ENCODE peak calls at places on chromosome 20, in nine cellular contexts. W, B, H, U, R, M, I, Z and V are unnamed samples.

GRCh38 chr20:60283281-60283680 is 325.1 kb downstream of the CDH26 start:
- DNase-seq in W (no peak), B (no peak), H (no peak), U (peak), R (no peak), M (no peak), I (no peak), Z (no peak), V (no peak)

GRCh38 chr20:21781446-21782075 is 76.1 kb downstream of the PAX1 start:
- DNase-seq in W (no peak), B (no peak), H (no peak), U (no peak), R (no peak), M (no peak), I (no peak), Z (no peak), V (no peak)

GRCh38 chr20:62158088-62158400 is 14.5 kb downstream of the SS18L1 start:
- DNase-seq in W (no peak), B (no peak), H (no peak), U (no peak), R (no peak), M (no peak), I (no peak), Z (no peak), V (no peak)

GRCh38 chr20:663315-664090 is 10.5 kb upstream of the SRXN1 start:
- DNase-seq in W (no peak), B (no peak), H (no peak), U (peak), R (peak), M (no peak), I (no peak), Z (no peak), V (no peak)

GRCh38 chr20:63830821-63831593 is at the start of gene ZBTB46:
- DNase-seq in W (peak), B (peak), H (no peak), U (peak), R (peak), M (peak), I (peak), Z (peak), V (peak)

GRCh38 chr20:59299961-59300340 is 460 bp upstream of the EDN3 start:
- DNase-seq in W (no peak), B (no peak), H (no peak), U (no peak), R (no peak), M (peak), I (no peak), Z (no peak), V (peak)

GRCh38 chr20:59004763-59005522 is 2.1 kb downstream of the CTSZ start:
- DNase-seq in W (no peak), B (no peak), H (peak), U (peak), R (peak), M (no peak), I (no peak), Z (peak), V (no peak)

GRCh38 chr20:17520583-17520982 is 10.6 kb downstream of the BFSP1 start:
- DNase-seq in W (no peak), B (no peak), H (no peak), U (no peak), R (no peak), M (no peak), I (no peak), Z (no peak), V (no peak)

GRCh38 chr20:39795401-39796272 is 833.5 kb downstream of the DHX35 start:
- DNase-seq in W (no peak), B (no peak), H (no peak), U (no peak), R (no peak), M (no peak), I (peak), Z (no peak), V (no peak)

GRCh38 chr20:53642196-53643030 is 48.8 kb upstream of the ZNF217 start:
- DNase-seq in W (no peak), B (no peak), H (peak), U (peak), R (no peak), M (peak), I (no peak), Z (peak), V (peak)

GRCh38 chr20:11159728-11160127 is 485.9 kb upstream of the JAG1 start:
- DNase-seq in W (no peak), B (peak), H (no peak), U (no peak), R (no peak), M (no peak), I (no peak), Z (no peak), V (no peak)

GRCh38 chr20:59143326-59143725 is 20.3 kb upstream of the ZNF831 start:
- DNase-seq in W (no peak), B (no peak), H (no peak), U (no peak), R (no peak), M (no peak), I (no peak), Z (no peak), V (no peak)

GRCh38 chr20:2741463-2741862 is 48.9 kb downstream of the EBF4 start:
- DNase-seq in W (no peak), B (no peak), H (no peak), U (no peak), R (no peak), M (no peak), I (no peak), Z (no peak), V (no peak)

GRCh38 chr20:4795394-4795793 is 73.7 kb downstream of the PRND start:
- DNase-seq in W (peak), B (no peak), H (no peak), U (peak), R (no peak), M (peak), I (no peak), Z (no peak), V (no peak)

GRCh38 chr20:57397004-57397692 is 6.0 kb downstream of the RBM38 start:
- DNase-seq in W (no peak), B (peak), H (no peak), U (no peak), R (peak), M (no peak), I (no peak), Z (no peak), V (no peak)

DNA sequence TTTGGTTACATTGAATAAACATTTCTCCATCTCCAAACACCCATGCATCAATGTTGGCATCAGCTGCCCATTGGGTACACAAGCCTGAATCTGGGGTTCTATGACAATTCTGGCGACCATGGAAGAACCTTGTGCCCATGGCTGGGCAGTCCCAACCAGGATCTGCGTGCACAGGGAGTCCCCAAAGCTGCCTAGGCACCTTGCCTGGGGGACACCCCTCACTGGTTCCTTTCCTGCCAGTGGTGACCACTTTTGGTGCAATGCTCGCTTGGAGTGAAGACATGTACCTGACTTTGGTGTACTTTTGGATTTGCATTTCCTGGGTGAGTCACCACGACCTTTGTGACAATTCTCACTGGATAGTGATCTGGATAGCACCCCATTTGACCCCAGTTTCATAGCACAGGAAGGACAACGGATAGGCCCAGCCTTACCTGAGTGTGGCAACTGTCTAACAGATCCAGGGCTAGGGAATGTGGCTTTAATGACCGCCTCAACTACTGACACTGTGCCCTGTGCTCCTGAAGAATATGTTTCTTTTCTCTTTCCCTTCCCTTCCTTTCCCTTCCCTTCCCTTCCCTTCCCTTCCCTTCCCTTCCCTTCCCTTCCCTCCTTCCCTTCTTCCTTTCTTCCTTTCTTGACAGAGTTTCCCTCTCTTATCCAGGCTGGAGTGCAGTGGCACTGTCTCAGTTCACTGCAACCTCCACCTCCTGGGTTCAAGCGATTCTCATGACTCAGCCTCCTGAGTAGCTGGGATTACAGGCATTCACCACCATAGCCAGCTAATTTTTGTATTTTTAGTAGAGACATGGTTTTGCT is 7.1 kb downstream of the SPINT3 start:
- DNase-seq in W (no peak), B (no peak), H (no peak), U (no peak), R (no peak), M (no peak), I (no peak), Z (no peak), V (no peak)
- TF ChIP-seq POLR2A in W (no peak), B (no peak), H (no peak), U (no peak), R (no peak), M (no peak), I (no peak), Z (no peak), V (no peak)

GRCh38 chr20:19748687-19749086 is 9.4 kb upstream of the RIN2 start:
- DNase-seq in W (no peak), B (no peak), H (no peak), U (no peak), R (no peak), M (no peak), I (no peak), Z (no peak), V (no peak)
- TF ChIP-seq POLR2A in W (no peak), B (no peak), H (no peak), U (no peak), R (no peak), M (no peak), I (no peak), Z (no peak), V (no peak)

GRCh38 chr20:35724321-35725230 is 17.5 kb downstream of the RBM39 start:
- DNase-seq in W (no peak), B (no peak), H (no peak), U (no peak), R (no peak), M (no peak), I (no peak), Z (no peak), V (no peak)

GRCh38 chr20:35730583-35731468 is 11.2 kb downstream of the RBM39 start:
- DNase-seq in W (no peak), B (no peak), H (no peak), U (no peak), R (no peak), M (no peak), I (no peak), Z (no peak), V (no peak)

GRCh38 chr20:35729283-35729807 is 12.7 kb downstream of the RBM39 start:
- DNase-seq in W (no peak), B (no peak), H (no peak), U (no peak), R (no peak), M (no peak), I (no peak), Z (no peak), V (no peak)

GRCh38 chr20:35729836-35730582 is 12.1 kb downstream of the RBM39 start:
- DNase-seq in W (no peak), B (no peak), H (no peak), U (no peak), R (no peak), M (no peak), I (no peak), Z (no peak), V (no peak)

GRCh38 chr20:35726759-35727711 is 15.0 kb downstream of the RBM39 start:
- DNase-seq in W (no peak), B (no peak), H (no peak), U (no peak), R (no peak), M (no peak), I (no peak), Z (no peak), V (no peak)
- TF ChIP-seq POLR2A in W (no peak), B (no peak), H (no peak), U (no peak), R (no peak), M (no peak), I (no peak), Z (no peak), V (no peak)

DNA sequence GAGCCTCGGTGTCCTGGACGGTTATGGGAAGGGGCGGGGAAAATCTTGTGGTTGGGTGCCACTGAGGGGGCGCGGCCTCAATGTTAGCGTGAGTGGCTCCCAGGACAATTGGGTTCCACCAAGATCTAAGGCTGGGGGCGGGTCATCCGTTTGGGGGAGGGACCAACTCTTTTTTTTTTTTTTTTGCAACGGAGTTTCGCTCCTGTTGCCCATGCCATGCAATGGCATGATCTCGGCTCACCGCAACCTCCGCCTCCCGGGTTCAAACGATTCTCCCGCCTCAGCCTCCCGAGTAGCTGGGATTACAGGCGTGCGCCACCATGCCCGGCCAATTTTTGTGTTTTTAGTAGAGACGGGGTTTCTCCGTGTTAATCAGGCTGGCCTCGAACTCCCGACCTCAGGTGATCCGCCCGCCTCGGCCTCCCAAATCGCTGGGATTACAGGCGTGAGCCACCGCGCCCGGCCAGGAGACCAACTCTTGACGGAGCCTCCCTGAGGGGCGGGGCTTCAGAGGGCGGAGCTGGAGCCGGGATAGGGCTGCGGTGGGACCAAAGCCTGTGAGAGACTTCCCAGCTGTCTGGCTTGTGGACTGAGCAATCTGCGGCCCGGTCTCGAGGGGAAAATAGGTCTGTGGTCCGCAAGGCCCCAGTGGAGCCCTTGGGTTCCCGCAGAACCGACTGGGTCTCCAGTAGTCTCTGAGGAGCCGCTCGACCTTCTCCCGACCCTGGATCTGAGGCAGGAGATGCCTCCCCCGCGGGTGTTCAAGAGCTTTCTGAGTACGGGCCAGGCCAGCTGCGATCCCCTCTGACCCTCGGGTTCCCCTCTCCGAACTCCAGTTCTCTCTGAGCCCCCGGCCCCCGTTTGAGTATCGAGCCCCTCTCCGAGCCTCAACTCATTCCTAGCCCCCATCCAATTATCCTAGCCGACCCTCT is 1.1 kb downstream of the SPAG4 start:
- DNase-seq in W (peak), B (peak), H (peak), U (peak), R (peak), M (peak), I (peak), Z (peak), V (peak)
- TF ChIP-seq POLR2A in W (peak), B (peak), H (peak), U (no peak), R (peak), M (peak), I (peak), Z (no peak), V (peak)

GRCh38 chr20:25389858-25390537 is 637 bp downstream of the ABHD12 start:
- DNase-seq in W (peak), B (peak), H (peak), U (peak), R (peak), M (peak), I (peak), Z (peak), V (peak)
- TF ChIP-seq POLR2A in W (no peak), B (no peak), H (no peak), U (no peak), R (no peak), M (no peak), I (no peak), Z (no peak), V (no peak)

DNA sequence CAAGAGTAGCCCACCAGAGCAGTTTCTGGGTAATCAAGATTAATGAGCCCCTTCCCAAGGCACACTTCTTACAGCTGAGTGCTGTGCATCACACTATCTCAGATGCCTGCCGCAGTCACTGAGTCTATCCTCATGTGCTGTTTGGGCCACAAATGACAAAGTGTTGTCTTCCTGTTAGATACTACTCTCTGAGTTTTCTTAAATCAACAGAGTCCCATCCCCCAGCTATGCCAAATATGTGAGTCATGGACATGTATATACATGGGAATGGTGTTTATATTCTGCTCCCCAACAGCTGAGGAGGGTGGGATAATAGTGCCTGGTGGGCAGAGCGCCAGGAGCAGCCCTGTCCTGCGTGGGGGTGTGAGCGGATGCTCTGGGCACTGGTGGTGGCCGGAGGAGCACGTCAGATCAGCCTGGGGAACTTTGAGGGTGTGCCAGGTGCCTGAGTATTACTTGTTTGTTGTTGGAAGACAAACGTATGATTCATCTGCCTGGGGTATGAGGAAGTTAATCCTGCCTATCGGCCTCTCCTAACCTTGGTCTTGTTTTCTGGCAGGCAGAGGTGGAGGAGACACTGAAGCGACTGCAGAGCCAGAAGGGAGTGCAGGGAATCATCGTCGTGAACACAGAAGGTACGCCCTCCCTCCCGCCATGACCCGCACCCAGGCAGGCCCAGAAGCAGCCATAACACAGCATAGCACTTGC is 9.6 kb downstream of the DYNLRB1 start:
- DNase-seq in W (peak), B (peak), H (peak), U (peak), R (no peak), M (peak), I (peak), Z (peak), V (peak)
- TF ChIP-seq POLR2A in W (no peak), B (no peak), H (no peak), U (no peak), R (no peak), M (no peak), I (no peak), Z (no peak), V (no peak)

DNA sequence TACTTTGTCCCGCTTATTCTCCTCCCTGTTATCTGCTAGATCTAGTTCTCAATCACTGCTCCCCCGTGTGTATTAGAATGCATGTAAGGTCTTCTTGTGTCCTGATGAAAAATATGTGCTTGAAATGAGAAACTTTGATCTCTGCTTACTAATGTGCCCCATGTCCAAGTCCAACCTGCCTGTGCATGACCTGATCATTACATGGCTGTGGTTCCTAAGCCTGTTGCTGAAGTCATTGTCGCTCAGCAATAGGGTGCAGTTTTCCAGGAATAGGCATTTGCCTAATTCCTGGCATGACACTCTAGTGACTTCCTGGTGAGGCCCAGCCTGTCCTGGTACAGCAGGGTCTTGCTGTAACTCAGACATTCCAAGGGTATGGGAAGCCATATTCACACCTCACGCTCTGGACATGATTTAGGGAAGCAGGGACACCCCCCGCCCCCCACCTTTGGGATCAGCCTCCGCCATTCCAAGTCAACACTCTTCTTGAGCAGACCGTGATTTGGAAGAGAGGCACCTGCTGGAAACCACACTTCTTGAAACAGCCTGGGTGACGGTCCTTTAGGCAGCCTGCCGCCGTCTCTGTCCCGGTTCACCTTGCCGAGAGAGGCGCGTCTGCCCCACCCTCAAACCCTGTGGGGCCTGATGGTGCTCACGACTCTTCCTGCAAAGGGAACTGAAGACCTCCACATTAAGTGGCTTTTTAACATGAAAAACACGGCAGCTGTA is 73.4 kb downstream of the PTPN1 start:
- DNase-seq in W (no peak), B (no peak), H (no peak), U (no peak), R (peak), M (no peak), I (no peak), Z (no peak), V (no peak)
- TF ChIP-seq POLR2A in W (no peak), B (no peak), H (no peak), U (no peak), R (no peak), M (no peak), I (no peak), Z (no peak), V (no peak)

GRCh38 chr20:50789968-50790650 is 4.8 kb upstream of the BCAS4 start:
- DNase-seq in W (no peak), B (peak), H (no peak), U (no peak), R (peak), M (no peak), I (no peak), Z (no peak), V (no peak)

GRCh38 chr20:50792708-50793574 is 1.9 kb upstream of the BCAS4 start:
- DNase-seq in W (no peak), B (no peak), H (no peak), U (no peak), R (peak), M (no peak), I (no peak), Z (no peak), V (no peak)

GRCh38 chr20:50788045-50788867 is 6.6 kb upstream of the BCAS4 start:
- DNase-seq in W (peak), B (peak), H (no peak), U (peak), R (peak), M (peak), I (peak), Z (no peak), V (peak)

GRCh38 chr20:50788868-50789125 is 6.1 kb upstream of the BCAS4 start:
- DNase-seq in W (no peak), B (no peak), H (no peak), U (no peak), R (peak), M (no peak), I (no peak), Z (no peak), V (no peak)

DNA sequence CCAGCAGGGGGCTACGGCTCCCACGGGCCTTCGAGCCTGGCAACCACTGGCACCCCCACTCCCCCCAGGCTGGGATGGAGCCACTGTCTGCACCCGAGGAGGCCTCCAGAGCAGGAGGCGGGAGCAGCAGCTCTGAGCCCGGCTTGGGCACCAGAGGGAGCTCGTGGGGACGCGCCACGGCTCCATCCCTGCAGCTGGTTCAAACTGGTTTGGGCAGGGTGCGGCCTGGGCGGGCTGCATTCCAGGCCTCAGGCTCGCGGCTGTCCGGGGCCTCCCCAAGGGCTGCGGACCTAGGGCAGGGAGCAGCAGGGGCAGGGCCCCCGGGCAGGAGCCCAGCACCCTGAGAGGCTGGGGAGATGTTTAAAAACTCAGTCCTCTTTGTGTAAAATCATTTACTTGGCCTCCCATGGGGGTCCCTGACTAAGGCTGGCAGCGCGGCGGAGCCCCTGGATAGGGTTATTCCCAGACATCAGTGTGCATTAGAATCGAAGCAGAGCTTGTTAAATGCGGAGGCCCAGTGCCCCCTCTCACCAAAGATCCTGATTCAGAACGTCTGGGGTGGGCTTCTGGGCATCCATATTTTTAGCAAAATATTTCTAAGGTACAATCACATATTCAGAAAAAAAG is 4.1 kb upstream of the BCAS4 start:
- DNase-seq in W (peak), B (peak), H (peak), U (peak), R (peak), M (peak), I (peak), Z (peak), V (peak)
- TF ChIP-seq POLR2A in W (peak), B (no peak), H (no peak), U (peak), R (no peak), M (peak), I (no peak), Z (no peak), V (peak)